ENCODE peak calls at places on chromosome 4, in nine cellular contexts. K, I, A, G, B, D, E, V and C are unnamed samples.

GRCh38 chr4:147822128-147822527 is 90.2 kb downstream of the ARHGAP10 start:
- DNase-seq in D (no peak), G (peak; percentile 95), A (peak; percentile 84), V (peak; percentile 37), I (no peak), K (no peak), E (peak; percentile 82), B (no peak), C (no peak)

GRCh38 chr4:145565328-145565727 is 53.9 kb upstream of the MMAA start:
- DNase-seq in D (no peak), V (no peak), E (no peak), A (peak; percentile 37), K (no peak), B (no peak), I (no peak), G (no peak), C (no peak)

GRCh38 chr4:84070293-84070692 is 428.8 kb downstream of the NKX6-1 start:
- DNase-seq in A (no peak), V (no peak), G (no peak), K (no peak), I (no peak), B (no peak), D (no peak), E (no peak), C (no peak)

GRCh38 chr4:21826071-21826470 is 122.5 kb downstream of the KCNIP4 start:
- DNase-seq in V (no peak), D (no peak), B (no peak), A (no peak), E (no peak), I (no peak), G (no peak), K (no peak), C (no peak)

GRCh38 chr4:121950212-121950679 is 1.6 kb downstream of the TRPC3 start:
- DNase-seq in B (peak; percentile 92), V (peak; percentile 73), D (peak; percentile 89), G (peak; percentile 70), K (peak; percentile 94), I (no peak), E (peak; percentile 74), A (peak; percentile 66), C (peak; percentile 90)

GRCh38 chr4:10944321-10944720 is 259.8 kb upstream of the CLNK start:
- DNase-seq in D (no peak), E (no peak), V (no peak), G (no peak), B (no peak), A (no peak), I (no peak), K (no peak), C (no peak)

GRCh38 chr4:46506876-46507275 is 116.9 kb upstream of the GABRA2 start:
- DNase-seq in E (no peak), G (peak; percentile 18), V (no peak), D (no peak), K (no peak), B (no peak), I (peak; percentile 9), A (peak; percentile 8), C (no peak)

GRCh38 chr4:8793571-8794160 is 78.0 kb downstream of the HMX1 start:
- DNase-seq in K (no peak), E (no peak), B (no peak), V (no peak), I (no peak), D (no peak), G (no peak), A (no peak), C (no peak)

GRCh38 chr4:53908661-53909078 is 155.7 kb downstream of the CHIC2 start:
- DNase-seq in K (no peak), I (peak; percentile 41), G (peak; percentile 97), D (no peak), E (no peak), A (peak; percentile 95), B (peak; percentile 16), V (peak; percentile 20), C (peak; percentile 41)

GRCh38 chr4:25174674-25175073 is 14.4 kb upstream of the SEPSECS start:
- DNase-seq in E (no peak), V (peak; percentile 32), A (peak; percentile 28), D (no peak), B (no peak), I (no peak), K (no peak), G (no peak), C (no peak)

GRCh38 chr4:2650276-2650675 is 105.9 kb downstream of the TNIP2 start:
- DNase-seq in E (no peak), K (no peak), G (no peak), B (no peak), D (no peak), A (no peak), I (no peak), V (no peak), C (no peak)

GRCh38 chr4:25807101-25807728 is 55.6 kb downstream of the SEL1L3 start:
- DNase-seq in K (no peak), D (no peak), V (no peak), E (peak; percentile 5), G (no peak), I (no peak), B (no peak), A (no peak), C (no peak)

GRCh38 chr4:29046716-29047115 is 1673.5 kb upstream of the PCDH7 start:
- DNase-seq in D (no peak), V (no peak), I (no peak), B (no peak), K (no peak), G (peak; percentile 68), A (peak; percentile 71), E (no peak), C (no peak)

GRCh38 chr4:168059251-168059650 is 33.1 kb upstream of the ANXA10 start:
- DNase-seq in V (no peak), A (peak; percentile 81), I (no peak), K (no peak), B (no peak), G (peak; percentile 69), E (no peak), D (no peak), C (no peak)

GRCh38 chr4:169745291-169745690 is 12.5 kb downstream of the HPF1 start:
- DNase-seq in A (peak; percentile 80), G (peak; percentile 78), I (no peak), D (no peak), V (no peak), K (no peak), B (no peak), E (no peak), C (no peak)

GRCh38 chr4:42149004-42149403 is 3.5 kb downstream of the BEND4 start:
- DNase-seq in I (no peak), K (no peak), V (no peak), E (no peak), B (no peak), G (no peak), A (no peak), D (no peak), C (peak; percentile 60)

GRCh38 chr4:122912810-122913575 is 9.4 kb downstream of the NUDT6 start:
- DNase-seq in I (no peak), G (no peak), D (no peak), K (no peak), B (no peak), V (no peak), E (no peak), A (no peak), C (no peak)

GRCh38 chr4:160848901-160849735 is 1314.7 kb downstream of the FSTL5 start:
- DNase-seq in V (no peak), B (no peak), D (no peak), A (no peak), G (peak; percentile 38), K (no peak), E (no peak), I (no peak), C (no peak)

GRCh38 chr4:141686929-141687328 is 50.5 kb downstream of the IL15 start:
- DNase-seq in A (peak; percentile 49), G (no peak), D (no peak), B (no peak), K (no peak), I (no peak), V (peak; percentile 37), E (no peak), C (no peak)

GRCh38 chr4:79297029-79297428 is 28.8 kb downstream of the NAA11 start:
- DNase-seq in V (no peak), B (no peak), K (no peak), I (no peak), G (no peak), D (no peak), A (no peak), E (no peak), C (no peak)

GRCh38 chr4:825969-826330 is at the start of gene CPLX1:
- DNase-seq in V (peak; percentile 43), B (no peak), K (peak; percentile 77), E (no peak), D (no peak), G (no peak), I (no peak), A (no peak), C (peak; percentile 74)

GRCh38 chr4:55444822-55445221 is 49.1 kb downstream of the TMEM165 start:
- DNase-seq in G (peak; percentile 70), I (no peak), B (no peak), E (no peak), A (peak; percentile 55), D (no peak), K (no peak), V (no peak), C (no peak)

GRCh38 chr4:186144596-186145569 is 40.4 kb downstream of the FAM149A start:
- DNase-seq in A (peak; percentile 56), I (no peak), G (peak; percentile 69), D (peak; percentile 9), E (peak; percentile 90), B (peak; percentile 18), V (peak; percentile 32), K (peak; percentile 80), C (peak; percentile 69)

GRCh38 chr4:101169044-101170014 is 178.0 kb downstream of the PPP3CA start:
- DNase-seq in V (peak; percentile 15), K (peak; percentile 88), D (peak; percentile 32), G (peak; percentile 87), I (no peak), E (no peak), A (peak; percentile 85), B (peak; percentile 74), C (peak; percentile 37)

GRCh38 chr4:182513534-182514291 is 270.5 kb downstream of the TENM3 start:
- DNase-seq in E (no peak), I (no peak), K (no peak), G (no peak), A (no peak), B (no peak), V (no peak), D (no peak), C (no peak)

GRCh38 chr4:26051278-26051677 is 137.3 kb downstream of the SMIM20 start:
- DNase-seq in I (no peak), G (no peak), B (no peak), V (no peak), E (no peak), D (no peak), A (no peak), K (no peak), C (no peak)

GRCh38 chr4:476501-476900 is 22.5 kb downstream of the ZNF721 start:
- DNase-seq in K (no peak), V (no peak), I (no peak), B (no peak), E (no peak), A (peak; percentile 50), D (no peak), G (peak; percentile 47), C (no peak)

GRCh38 chr4:188934320-188934975 is 795.2 kb downstream of the TRIML1 start:
- DNase-seq in E (no peak), V (peak; percentile 12), I (no peak), K (no peak), D (no peak), B (no peak), A (peak; percentile 65), G (peak; percentile 13), C (no peak)

GRCh38 chr4:139887962-139888735 is 222.5 kb downstream of the MGST2 start:
- DNase-seq in D (no peak), G (no peak), B (no peak), K (no peak), I (peak; percentile 68), A (peak; percentile 20), E (no peak), V (no peak), C (no peak)

GRCh38 chr4:6728320-6729029 is 12.5 kb downstream of the BLOC1S4 start:
- DNase-seq in K (no peak), B (no peak), E (no peak), D (no peak), G (no peak), V (no peak), I (no peak), A (no peak), C (no peak)

GRCh38 chr4:102139132-102139573 is 206.1 kb downstream of the SLC39A8 start:
- DNase-seq in A (peak; percentile 96), E (no peak), D (no peak), G (peak; percentile 36), B (no peak), V (no peak), K (no peak), I (peak; percentile 16), C (no peak)